ENCODE peak calls at places on chromosomes 7 and 10, in four cellular contexts. F is NCI-H510A, O is AML-193, U is GM06990. B is an unnamed sample.
A peak's percentile ranks its signal among the peaks of the same experiment; 100 is the strongest.

GRCh38 chr10:86756511-86757109 is at the start of gene BMPR1A:
- DNase-seq in F (no peak), O (no peak), U (no peak), B (peak; percentile 85)

GRCh38 chr7:18535811-18536413 is 40.4 kb downstream of the HDAC9 start:
- DNase-seq in F (no peak), O (no peak), U (no peak), B (peak; percentile 13)

GRCh38 chr10:31426425-31426824 is 107.4 kb downstream of the ZEB1 start:
- DNase-seq in F (no peak), O (no peak), U (no peak), B (no peak)

GRCh38 chr7:91287685-91288084 is 23.5 kb downstream of the FZD1 start:
- DNase-seq in F (no peak), O (no peak), U (no peak), B (no peak)

GRCh38 chr10:77823811-77824542 is 102.6 kb downstream of the DLG5 start:
- DNase-seq in F (no peak), O (no peak), U (no peak), B (no peak)

GRCh38 chr10:70832852-70833542 is 17.2 kb downstream of the SGPL1 start:
- DNase-seq in F (no peak), O (peak; percentile 36), U (no peak), B (no peak)

GRCh38 chr7:106750773-106751172 is 89.8 kb upstream of the CCDC71L start:
- DNase-seq in F (no peak), O (no peak), U (no peak), B (no peak)

GRCh38 chr7:151875862-151876111 is 1.1 kb downstream of the PRKAG2 start:
- DNase-seq in F (no peak), O (no peak), U (no peak), B (peak; percentile 62)

GRCh38 chr7:55185321-55185802 is 166.5 kb downstream of the EGFR start:
- DNase-seq in F (no peak), O (no peak), U (no peak), B (no peak)

GRCh38 chr10:6176691-6177231 is 26.0 kb upstream of the PFKFB3 start:
- DNase-seq in F (no peak), O (no peak), U (no peak), B (peak; percentile 77)

B was measured in gastrocnemius medialis.